ENCODE peak calls at places on chromosomes 7 and 10, in ten cellular contexts. One of them, this sample, is unnamed.

GRCh38 chr7:89003619-89003956 is 208.1 kb upstream of the TEX47 start:
- DNase-seq in prostate gland: no peak
- DNase-seq in IMR-90: no peak
- DNase-seq in heart right ventricle: no peak
- DNase-seq in kidney: no peak
- DNase-seq in dorsolateral prefrontal cortex: no peak
- DNase-seq in fibroblast of the aortic adventitia: no peak
- DNase-seq in fibroblast of pulmonary artery: no peak
- DNase-seq in left ventricle myocardium inferior: no peak
- DNase-seq in ascending aorta: no peak
- DNase-seq in this sample: no peak

GRCh38 chr7:143433759-143434158 is 9.5 kb upstream of the TAS2R60 start:
- DNase-seq in prostate gland: no peak
- DNase-seq in IMR-90: no peak
- DNase-seq in heart right ventricle: no peak
- DNase-seq in kidney: no peak
- DNase-seq in dorsolateral prefrontal cortex: no peak
- DNase-seq in fibroblast of the aortic adventitia: no peak
- DNase-seq in fibroblast of pulmonary artery: no peak
- DNase-seq in left ventricle myocardium inferior: no peak
- DNase-seq in ascending aorta: no peak
- DNase-seq in this sample: no peak

GRCh38 chr10:113463777-113464176 is 89.1 kb upstream of the HABP2 start:
- DNase-seq in prostate gland: no peak
- DNase-seq in IMR-90: peak
- DNase-seq in heart right ventricle: no peak
- DNase-seq in kidney: no peak
- DNase-seq in dorsolateral prefrontal cortex: no peak
- DNase-seq in fibroblast of the aortic adventitia: no peak
- DNase-seq in fibroblast of pulmonary artery: no peak
- DNase-seq in left ventricle myocardium inferior: no peak
- DNase-seq in ascending aorta: no peak
- DNase-seq in this sample: peak

GRCh38 chr10:53209941-53210611 is 437.5 kb upstream of the MBL2 start:
- DNase-seq in prostate gland: no peak
- DNase-seq in IMR-90: peak
- DNase-seq in heart right ventricle: no peak
- DNase-seq in kidney: no peak
- DNase-seq in dorsolateral prefrontal cortex: no peak
- DNase-seq in fibroblast of the aortic adventitia: peak
- DNase-seq in fibroblast of pulmonary artery: peak
- DNase-seq in left ventricle myocardium inferior: no peak
- DNase-seq in ascending aorta: no peak
- DNase-seq in this sample: peak

GRCh38 chr10:123831259-123831658 is 60.3 kb downstream of the CPXM2 start:
- DNase-seq in prostate gland: no peak
- DNase-seq in IMR-90: no peak
- DNase-seq in heart right ventricle: no peak
- DNase-seq in kidney: no peak
- DNase-seq in dorsolateral prefrontal cortex: no peak
- DNase-seq in fibroblast of the aortic adventitia: no peak
- DNase-seq in fibroblast of pulmonary artery: no peak
- DNase-seq in left ventricle myocardium inferior: no peak
- DNase-seq in ascending aorta: no peak
- DNase-seq in this sample: no peak

GRCh38 chr7:22561895-22562593 is 62.1 kb upstream of the STEAP1B start:
- DNase-seq in prostate gland: no peak
- DNase-seq in IMR-90: peak
- DNase-seq in heart right ventricle: no peak
- DNase-seq in kidney: no peak
- DNase-seq in dorsolateral prefrontal cortex: no peak
- DNase-seq in fibroblast of the aortic adventitia: peak
- DNase-seq in fibroblast of pulmonary artery: peak
- DNase-seq in left ventricle myocardium inferior: no peak
- DNase-seq in ascending aorta: no peak
- DNase-seq in this sample: peak

GRCh38 chr10:10520391-10521385 is 497.0 kb upstream of the CELF2 start:
- DNase-seq in prostate gland: no peak
- DNase-seq in IMR-90: peak
- DNase-seq in heart right ventricle: no peak
- DNase-seq in kidney: no peak
- DNase-seq in dorsolateral prefrontal cortex: no peak
- DNase-seq in fibroblast of the aortic adventitia: no peak
- DNase-seq in fibroblast of pulmonary artery: no peak
- DNase-seq in left ventricle myocardium inferior: no peak
- DNase-seq in ascending aorta: no peak
- DNase-seq in this sample: no peak

GRCh38 chr10:57657164-57657765 is 610.4 kb downstream of the IPMK start:
- DNase-seq in prostate gland: peak
- DNase-seq in IMR-90: peak
- DNase-seq in heart right ventricle: peak
- DNase-seq in kidney: no peak
- DNase-seq in dorsolateral prefrontal cortex: peak
- DNase-seq in fibroblast of the aortic adventitia: peak
- DNase-seq in fibroblast of pulmonary artery: peak
- DNase-seq in left ventricle myocardium inferior: peak
- DNase-seq in ascending aorta: no peak
- DNase-seq in this sample: peak

GRCh38 chr7:28922618-28923331 is 35.4 kb downstream of the TRIL start:
- DNase-seq in prostate gland: peak
- DNase-seq in IMR-90: peak
- DNase-seq in heart right ventricle: peak
- DNase-seq in kidney: peak
- DNase-seq in dorsolateral prefrontal cortex: peak
- DNase-seq in fibroblast of the aortic adventitia: peak
- DNase-seq in fibroblast of pulmonary artery: peak
- DNase-seq in left ventricle myocardium inferior: peak
- DNase-seq in ascending aorta: no peak
- DNase-seq in this sample: peak

GRCh38 chr7:12620371-12620770 is 49.9 kb downstream of the SCIN start:
- DNase-seq in prostate gland: no peak
- DNase-seq in IMR-90: peak
- DNase-seq in heart right ventricle: no peak
- DNase-seq in kidney: no peak
- DNase-seq in dorsolateral prefrontal cortex: no peak
- DNase-seq in fibroblast of the aortic adventitia: peak
- DNase-seq in fibroblast of pulmonary artery: peak
- DNase-seq in left ventricle myocardium inferior: no peak
- DNase-seq in ascending aorta: no peak
- DNase-seq in this sample: no peak

GRCh38 chr10:116654816-116655215 is 34.1 kb downstream of the PNLIPRP2 start:
- DNase-seq in prostate gland: no peak
- DNase-seq in IMR-90: no peak
- DNase-seq in heart right ventricle: no peak
- DNase-seq in kidney: no peak
- DNase-seq in dorsolateral prefrontal cortex: no peak
- DNase-seq in fibroblast of the aortic adventitia: no peak
- DNase-seq in fibroblast of pulmonary artery: no peak
- DNase-seq in left ventricle myocardium inferior: no peak
- DNase-seq in ascending aorta: no peak
- DNase-seq in this sample: no peak

GRCh38 chr7:73341877-73342276 is 13.9 kb downstream of the FKBP6 start:
- DNase-seq in prostate gland: no peak
- DNase-seq in IMR-90: peak
- DNase-seq in heart right ventricle: no peak
- DNase-seq in kidney: no peak
- DNase-seq in dorsolateral prefrontal cortex: no peak
- DNase-seq in fibroblast of the aortic adventitia: peak
- DNase-seq in fibroblast of pulmonary artery: peak
- DNase-seq in left ventricle myocardium inferior: no peak
- DNase-seq in ascending aorta: no peak
- DNase-seq in this sample: peak

GRCh38 chr7:141866974-141867373 is 25.7 kb upstream of the PRSS37 start:
- DNase-seq in prostate gland: no peak
- DNase-seq in IMR-90: no peak
- DNase-seq in heart right ventricle: no peak
- DNase-seq in kidney: no peak
- DNase-seq in dorsolateral prefrontal cortex: no peak
- DNase-seq in fibroblast of the aortic adventitia: no peak
- DNase-seq in fibroblast of pulmonary artery: no peak
- DNase-seq in left ventricle myocardium inferior: no peak
- DNase-seq in ascending aorta: no peak
- DNase-seq in this sample: no peak

GRCh38 chr10:94279835-94280709 is 82.7 kb downstream of the NOC3L start:
- DNase-seq in prostate gland: no peak
- DNase-seq in IMR-90: peak
- DNase-seq in heart right ventricle: peak
- DNase-seq in kidney: no peak
- DNase-seq in dorsolateral prefrontal cortex: no peak
- DNase-seq in fibroblast of the aortic adventitia: peak
- DNase-seq in fibroblast of pulmonary artery: peak
- DNase-seq in left ventricle myocardium inferior: peak
- DNase-seq in ascending aorta: no peak
- DNase-seq in this sample: peak

GRCh38 chr7:111409714-111410422 is 152.4 kb downstream of the IMMP2L start:
- DNase-seq in prostate gland: no peak
- DNase-seq in IMR-90: peak
- DNase-seq in heart right ventricle: no peak
- DNase-seq in kidney: no peak
- DNase-seq in dorsolateral prefrontal cortex: no peak
- DNase-seq in fibroblast of the aortic adventitia: peak
- DNase-seq in fibroblast of pulmonary artery: peak
- DNase-seq in left ventricle myocardium inferior: no peak
- DNase-seq in ascending aorta: no peak
- DNase-seq in this sample: peak

GRCh38 chr7:80047856-80048459 is 86.7 kb upstream of the GNAI1 start:
- DNase-seq in prostate gland: no peak
- DNase-seq in IMR-90: peak
- DNase-seq in heart right ventricle: no peak
- DNase-seq in kidney: no peak
- DNase-seq in dorsolateral prefrontal cortex: no peak
- DNase-seq in fibroblast of the aortic adventitia: peak
- DNase-seq in fibroblast of pulmonary artery: peak
- DNase-seq in left ventricle myocardium inferior: no peak
- DNase-seq in ascending aorta: no peak
- DNase-seq in this sample: no peak

GRCh38 chr10:22816298-22816653 is 101.9 kb upstream of the PIP4K2A start:
- DNase-seq in prostate gland: no peak
- DNase-seq in IMR-90: peak
- DNase-seq in heart right ventricle: no peak
- DNase-seq in kidney: no peak
- DNase-seq in dorsolateral prefrontal cortex: no peak
- DNase-seq in fibroblast of the aortic adventitia: peak
- DNase-seq in fibroblast of pulmonary artery: peak
- DNase-seq in left ventricle myocardium inferior: no peak
- DNase-seq in ascending aorta: peak
- DNase-seq in this sample: peak

GRCh38 chr7:47584128-47584865 is 2.4 kb upstream of the TNS3 start:
- DNase-seq in prostate gland: no peak
- DNase-seq in IMR-90: no peak
- DNase-seq in heart right ventricle: no peak
- DNase-seq in kidney: no peak
- DNase-seq in dorsolateral prefrontal cortex: no peak
- DNase-seq in fibroblast of the aortic adventitia: peak
- DNase-seq in fibroblast of pulmonary artery: no peak
- DNase-seq in left ventricle myocardium inferior: no peak
- DNase-seq in ascending aorta: no peak
- DNase-seq in this sample: no peak

GRCh38 chr7:78967046-78967445 is 486.4 kb downstream of the MAGI2 start:
- DNase-seq in prostate gland: no peak
- DNase-seq in IMR-90: peak
- DNase-seq in heart right ventricle: no peak
- DNase-seq in kidney: no peak
- DNase-seq in dorsolateral prefrontal cortex: no peak
- DNase-seq in fibroblast of the aortic adventitia: no peak
- DNase-seq in fibroblast of pulmonary artery: no peak
- DNase-seq in left ventricle myocardium inferior: no peak
- DNase-seq in ascending aorta: no peak
- DNase-seq in this sample: no peak

GRCh38 chr7:154566877-154567276 is 436.0 kb downstream of the PAXIP1 start:
- DNase-seq in prostate gland: no peak
- DNase-seq in IMR-90: no peak
- DNase-seq in heart right ventricle: no peak
- DNase-seq in kidney: no peak
- DNase-seq in dorsolateral prefrontal cortex: no peak
- DNase-seq in fibroblast of the aortic adventitia: no peak
- DNase-seq in fibroblast of pulmonary artery: no peak
- DNase-seq in left ventricle myocardium inferior: no peak
- DNase-seq in ascending aorta: no peak
- DNase-seq in this sample: no peak
- TF ChIP-seq CTCF in prostate gland: no peak
- TF ChIP-seq CTCF in IMR-90: no peak
- TF ChIP-seq CTCF in heart right ventricle: no peak
- TF ChIP-seq CTCF in kidney: no peak
- TF ChIP-seq CTCF in dorsolateral prefrontal cortex: no peak
- TF ChIP-seq CTCF in fibroblast of the aortic adventitia: no peak
- TF ChIP-seq CTCF in fibroblast of pulmonary artery: no peak
- TF ChIP-seq CTCF in left ventricle myocardium inferior: no peak
- TF ChIP-seq CTCF in ascending aorta: no peak
- TF ChIP-seq CTCF in this sample: no peak

DNA sequence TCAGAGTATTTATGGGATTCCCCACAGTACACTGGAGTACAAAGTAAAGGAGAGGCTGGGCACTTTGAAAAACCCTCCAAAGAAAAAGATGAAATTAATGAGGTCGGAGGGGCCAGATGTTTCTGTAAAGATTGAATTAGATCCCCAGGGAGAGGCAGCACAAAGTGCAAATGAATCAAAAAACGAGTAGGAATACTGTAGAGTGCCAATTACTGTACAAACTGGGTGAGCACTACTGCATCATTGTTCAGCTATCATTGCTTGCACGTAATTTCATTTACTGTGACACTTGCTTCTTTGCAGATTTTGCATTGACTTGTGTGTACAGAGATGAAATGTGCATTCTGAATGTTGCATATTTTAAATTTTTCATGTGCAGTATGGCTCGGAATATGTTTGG is 123.6 kb downstream of the LCOR start:
- DNase-seq in prostate gland: no peak
- DNase-seq in IMR-90: no peak
- DNase-seq in heart right ventricle: no peak
- DNase-seq in kidney: no peak
- DNase-seq in dorsolateral prefrontal cortex: no peak
- DNase-seq in fibroblast of the aortic adventitia: no peak
- DNase-seq in fibroblast of pulmonary artery: no peak
- DNase-seq in left ventricle myocardium inferior: no peak
- DNase-seq in ascending aorta: no peak
- DNase-seq in this sample: no peak
- H3K4me3 ChIP-seq in prostate gland: no peak
- H3K4me3 ChIP-seq in IMR-90: no peak
- H3K4me3 ChIP-seq in heart right ventricle: no peak
- H3K4me3 ChIP-seq in kidney: no peak
- H3K4me3 ChIP-seq in dorsolateral prefrontal cortex: no peak
- H3K4me3 ChIP-seq in fibroblast of the aortic adventitia: no peak
- H3K4me3 ChIP-seq in fibroblast of pulmonary artery: no peak
- H3K4me3 ChIP-seq in left ventricle myocardium inferior: no peak
- H3K4me3 ChIP-seq in ascending aorta: no peak
- H3K4me3 ChIP-seq in this sample: no peak

GRCh38 chr10:60238408-60239100 is 151.1 kb downstream of the ANK3 start:
- DNase-seq in prostate gland: peak
- DNase-seq in IMR-90: peak
- DNase-seq in heart right ventricle: peak
- DNase-seq in kidney: no peak
- DNase-seq in dorsolateral prefrontal cortex: no peak
- DNase-seq in fibroblast of the aortic adventitia: peak
- DNase-seq in fibroblast of pulmonary artery: peak
- DNase-seq in left ventricle myocardium inferior: no peak
- DNase-seq in ascending aorta: no peak
- DNase-seq in this sample: peak
- TF ChIP-seq CTCF in prostate gland: peak
- TF ChIP-seq CTCF in IMR-90: peak
- TF ChIP-seq CTCF in heart right ventricle: peak
- TF ChIP-seq CTCF in kidney: peak
- TF ChIP-seq CTCF in dorsolateral prefrontal cortex: no peak
- TF ChIP-seq CTCF in fibroblast of the aortic adventitia: peak
- TF ChIP-seq CTCF in fibroblast of pulmonary artery: peak
- TF ChIP-seq CTCF in left ventricle myocardium inferior: peak
- TF ChIP-seq CTCF in ascending aorta: no peak
- TF ChIP-seq CTCF in this sample: peak

GRCh38 chr7:10939237-10939910 is 34.3 kb upstream of the PHF14 start:
- DNase-seq in prostate gland: no peak
- DNase-seq in IMR-90: no peak
- DNase-seq in heart right ventricle: no peak
- DNase-seq in kidney: no peak
- DNase-seq in dorsolateral prefrontal cortex: no peak
- DNase-seq in fibroblast of the aortic adventitia: peak
- DNase-seq in fibroblast of pulmonary artery: no peak
- DNase-seq in left ventricle myocardium inferior: no peak
- DNase-seq in ascending aorta: no peak
- DNase-seq in this sample: no peak
- H3K4me3 ChIP-seq in prostate gland: peak
- H3K4me3 ChIP-seq in IMR-90: peak
- H3K4me3 ChIP-seq in heart right ventricle: peak
- H3K4me3 ChIP-seq in kidney: peak
- H3K4me3 ChIP-seq in dorsolateral prefrontal cortex: peak
- H3K4me3 ChIP-seq in fibroblast of the aortic adventitia: peak
- H3K4me3 ChIP-seq in fibroblast of pulmonary artery: peak
- H3K4me3 ChIP-seq in left ventricle myocardium inferior: peak
- H3K4me3 ChIP-seq in ascending aorta: peak
- H3K4me3 ChIP-seq in this sample: peak